ENCODE peak calls at places on chromosomes 3 and 15, in five cellular contexts. F, Y, B, J and C are unnamed samples.

GRCh38 chr15:58934521-58934920 is 1.0 kb upstream of the SLTM start:
- DNase-seq in B (no peak), J (no peak), Y (no peak), F (no peak), C (no peak)

GRCh38 chr3:775178-775885 is 317.5 kb upstream of the CNTN6 start:
- DNase-seq in F (no peak), J (no peak), Y (no peak), B (no peak), C (no peak)

GRCh38 chr15:70379134-70379533 is 281.4 kb upstream of the TLE3 start:
- DNase-seq in F (no peak), B (no peak), J (no peak), Y (no peak), C (no peak)

GRCh38 chr3:71593106-71593505 is 9.6 kb upstream of the FOXP1 start:
- DNase-seq in F (no peak), J (no peak), Y (no peak), B (no peak), C (no peak)

GRCh38 chr3:114418107-114418506 is 124.3 kb downstream of the TIGIT start:
- DNase-seq in J (no peak), F (no peak), Y (no peak), B (no peak), C (no peak)

GRCh38 chr15:42854576-42854975 is 66.0 kb downstream of the TTBK2 start:
- DNase-seq in Y (no peak), F (no peak), J (no peak), B (no peak), C (no peak)

GRCh38 chr3:133887951-133888703 is 7.6 kb downstream of the RAB6B start:
- DNase-seq in B (no peak), J (peak; percentile 18), Y (no peak), F (no peak), C (no peak)

GRCh38 chr3:107690522-107691138 is 167.9 kb downstream of the BBX start:
- DNase-seq in F (no peak), B (no peak), Y (no peak), J (no peak), C (peak; percentile 23)

GRCh38 chr3:154285221-154285620 is 39.1 kb downstream of the DHX36 start:
- DNase-seq in J (no peak), B (no peak), F (no peak), Y (no peak), C (no peak)

GRCh38 chr3:171150945-171151344 is 124.4 kb upstream of the SLC2A2 start:
- DNase-seq in Y (no peak), F (no peak), B (no peak), J (no peak), C (no peak)

GRCh38 chr3:190238871-190239270 is 83.4 kb downstream of the CLDN1 start:
- DNase-seq in Y (no peak), B (no peak), F (no peak), J (no peak), C (no peak)

GRCh38 chr3:30631237-30631961 is 25.0 kb downstream of the TGFBR2 start:
- DNase-seq in B (no peak), J (no peak), Y (no peak), F (peak; percentile 15), C (peak; percentile 78)

GRCh38 chr3:55017876-55018275 is 90.0 kb upstream of the LRTM1 start:
- DNase-seq in F (no peak), J (no peak), B (no peak), Y (no peak), C (no peak)

GRCh38 chr3:47416041-47416440 is 35.2 kb downstream of the PTPN23 start:
- DNase-seq in J (peak; percentile 39), Y (no peak), B (no peak), F (no peak), C (no peak)

GRCh38 chr15:66251790-66252355 is 1.7 kb downstream of the MEGF11 start:
- DNase-seq in B (no peak), F (no peak), J (no peak), Y (no peak), C (no peak)

GRCh38 chr15:80856809-80857377 is 77.7 kb downstream of the CEMIP start:
- DNase-seq in J (peak; percentile 70), F (no peak), B (peak; percentile 67), Y (peak; percentile 68), C (no peak)

GRCh38 chr3:25663324-25664065 is 1.2 kb downstream of the TOP2B start:
- DNase-seq in J (no peak), Y (peak; percentile 47), F (peak; percentile 11), B (no peak), C (peak; percentile 45)

GRCh38 chr15:72339777-72340177 is 19.8 kb upstream of the CELF6 start:
- DNase-seq in B (peak; percentile 49), F (no peak), J (no peak), Y (no peak), C (no peak)

GRCh38 chr3:124079912-124080276 is 88.0 kb upstream of the ROPN1 start:
- DNase-seq in F (no peak), J (no peak), B (no peak), Y (no peak), C (no peak)
- H3K4me1 ChIP-seq in F (no peaks in the 10 kb centered on the region), J (peaks cover 4% of the 10 kb centered on the region), B (no peaks in the 10 kb centered on the region), Y (no peaks in the 10 kb centered on the region), C (no peaks in the 10 kb centered on the region)

GRCh38 chr3:127273196-127273595 is 14.7 kb downstream of the PRR20G start:
- DNase-seq in B (no peak), J (no peak), F (no peak), Y (no peak), C (no peak)
- H3K9me3 ChIP-seq in B (peaks cover 26% of the 10 kb centered on the region), J (peaks cover 20% of the 10 kb centered on the region), F (peaks cover 9% of the 10 kb centered on the region), Y (no peaks in the 10 kb centered on the region), C (no peaks in the 10 kb centered on the region)

GRCh38 chr3:127438951-127439350 is 151.1 kb upstream of the PRR20G start:
- DNase-seq in J (peak; percentile 15), F (no peak), Y (no peak), B (peak; percentile 15), C (no peak)

GRCh38 chr3:127439621-127440020 is 150.9 kb downstream of the TPRA1 start:
- DNase-seq in B (no peak), Y (no peak), J (no peak), F (no peak), C (no peak)

GRCh38 chr3:127441764-127442163 is 148.8 kb downstream of the TPRA1 start:
- DNase-seq in J (peak; percentile 11), F (no peak), B (peak; percentile 6), Y (no peak), C (no peak)

GRCh38 chr3:127440384-127440783 is 150.1 kb downstream of the TPRA1 start:
- DNase-seq in Y (no peak), B (peak; percentile 23), F (no peak), J (peak; percentile 14), C (no peak)

GRCh38 chr3:127438371-127438770 is 150.5 kb upstream of the PRR20G start:
- DNase-seq in J (no peak), Y (no peak), F (no peak), B (peak; percentile 12), C (no peak)
- H3K4me3 ChIP-seq in J (no peak overlapping the region), Y (no peak overlapping the region), F (no peak overlapping the region), B (no peak overlapping the region), C (no peak overlapping the region)

DNA sequence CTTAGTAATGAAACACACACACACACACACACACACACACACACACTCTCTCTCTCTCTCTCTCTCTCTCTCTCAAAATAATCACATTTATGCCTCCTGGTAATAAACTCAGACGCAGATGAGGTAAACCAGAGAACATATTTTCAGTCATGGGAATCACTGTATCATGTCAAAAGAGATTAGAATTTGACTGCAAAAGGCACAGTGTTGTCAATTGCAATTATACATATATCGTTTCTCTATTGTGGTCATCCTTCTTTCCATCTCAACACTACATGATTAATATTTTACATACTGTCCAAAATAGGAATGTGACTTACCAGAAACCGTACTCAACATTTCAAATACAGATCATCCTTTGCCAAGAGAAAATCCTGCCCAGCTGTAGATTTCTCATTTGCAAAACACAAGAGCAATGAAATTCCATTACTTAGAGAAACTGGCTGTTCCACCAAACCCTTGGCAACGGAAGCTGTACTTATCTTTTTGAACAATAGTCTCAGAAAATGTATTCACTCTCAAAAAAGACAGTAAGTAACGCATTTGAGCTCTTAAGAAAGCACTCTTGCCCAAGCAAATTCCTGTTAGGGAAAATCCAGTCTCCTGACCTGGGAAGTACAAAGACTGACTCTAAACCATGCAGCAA is 24.3 kb downstream of the PDZRN3 start:
- DNase-seq in F (no peak), Y (no peak), J (no peak), B (no peak), C (no peak)
- H3K4me1 ChIP-seq in F (no peaks in the 10 kb centered on the region), Y (no peaks in the 10 kb centered on the region), J (no peaks in the 10 kb centered on the region), B (no peaks in the 10 kb centered on the region), C (no peaks in the 10 kb centered on the region)

GRCh38 chr15:24760066-24760465 is 84.5 kb downstream of the NPAP1 start:
- DNase-seq in F (no peak), B (no peak), J (no peak), Y (no peak), C (no peak)
- H3K9me3 ChIP-seq in F (no peaks in the 10 kb centered on the region), B (no peaks in the 10 kb centered on the region), J (peaks cover 4% of the 10 kb centered on the region), Y (no peaks in the 10 kb centered on the region), C (no peaks in the 10 kb centered on the region)

GRCh38 chr3:36493051-36493450 is 112.7 kb downstream of the STAC start:
- DNase-seq in F (no peak), B (no peak), Y (no peak), J (no peak), C (no peak)
- H3K4me3 ChIP-seq in F (no peak overlapping the region), B (no peak overlapping the region), Y (no peak overlapping the region), J (no peak overlapping the region), C (no peak overlapping the region)